ENCODE peak calls at places on chromosomes 2 and 18, in nine cellular contexts. T is lower leg skin; N is spleen; A is sciatic nerve; K is fibroblast of mammary gland; J is stimulated activated CD8-positive, alpha-beta memory T cell treated with anti-CD3 and anti-CD28 coated beads, Interleukin-4, amount 100 ng/mL, for 48 hours; O is AG08396; B is caudate nucleus; L is prostate gland. G is an unnamed sample.

GRCh38 chr2:150878347-150878746 is 383.3 kb downstream of the RBM43 start:
- DNase-seq in B (no peak), T (no peak), A (no peak), J (no peak), N (no peak), L (no peak), O (peak), K (peak), G (no peak)

GRCh38 chr18:59547691-59548182 is 149.5 kb downstream of the CCBE1 start:
- DNase-seq in J (no peak), B (no peak), K (peak), A (no peak), N (no peak), O (peak), T (no peak), L (peak), G (no peak)

GRCh38 chr18:79570266-79571201 is 109.1 kb upstream of the CTDP1 start:
- DNase-seq in T (peak), A (peak), B (no peak), K (peak), J (peak), O (peak), L (no peak), N (peak), G (peak)

GRCh38 chr2:168439536-168439935 is 16.5 kb upstream of the CERS6 start:
- DNase-seq in N (no peak), B (no peak), O (no peak), K (peak), J (no peak), A (no peak), T (no peak), L (no peak), G (no peak)

GRCh38 chr2:96129528-96130120 is 8.7 kb downstream of the ASTL start:
- DNase-seq in B (no peak), T (no peak), L (no peak), J (no peak), K (no peak), N (no peak), O (no peak), A (no peak), G (no peak)

GRCh38 chr2:179412116-179412515 is 147.5 kb upstream of the SESTD1 start:
- DNase-seq in L (no peak), B (no peak), J (no peak), T (no peak), K (peak), O (peak), A (no peak), N (no peak), G (no peak)

GRCh38 chr2:241692448-241692847 is 5.8 kb upstream of the DTYMK start:
- DNase-seq in N (no peak), O (peak), T (no peak), J (no peak), L (no peak), K (peak), A (no peak), B (no peak), G (no peak)

GRCh38 chr18:42574871-42575270 is 540.6 kb downstream of the RIT2 start:
- DNase-seq in L (no peak), J (no peak), A (no peak), T (no peak), K (no peak), O (no peak), B (no peak), N (no peak), G (no peak)

GRCh38 chr2:168928113-168928823 is 27.2 kb downstream of the G6PC2 start:
- DNase-seq in N (no peak), L (no peak), T (no peak), B (no peak), O (no peak), J (no peak), A (no peak), K (no peak), G (no peak)

GRCh38 chr18:74392323-74392722 is 64.8 kb downstream of the DIPK1C start:
- DNase-seq in T (peak), B (no peak), J (no peak), O (no peak), N (no peak), A (no peak), K (no peak), L (no peak), G (no peak)

GRCh38 chr2:230405824-230406223 is 10.2 kb upstream of the SP100 start:
- DNase-seq in A (no peak), T (no peak), K (no peak), L (no peak), B (no peak), N (no peak), J (no peak), O (no peak), G (no peak)

GRCh38 chr2:24435391-24436316 is 55.4 kb upstream of the NCOA1 start:
- DNase-seq in O (peak), A (peak), L (peak), N (no peak), K (peak), J (no peak), T (peak), B (no peak), G (peak)

GRCh38 chr2:75577280-75577679 is 16.5 kb upstream of the EVA1A start:
- DNase-seq in O (no peak), N (no peak), J (no peak), L (no peak), T (no peak), B (no peak), A (no peak), K (no peak), G (no peak)

GRCh38 chr2:8170954-8171353 is 510.9 kb upstream of the ID2 start:
- DNase-seq in B (no peak), L (no peak), K (no peak), J (no peak), N (no peak), T (no peak), O (no peak), A (no peak), G (no peak)

GRCh38 chr18:49756135-49756534 is 57.2 kb downstream of the ACAA2 start:
- DNase-seq in L (no peak), A (no peak), O (no peak), K (no peak), T (peak), B (no peak), J (no peak), N (no peak), G (no peak)

GRCh38 chr18:50819027-50819726 is 639 bp downstream of the MRO start:
- DNase-seq in N (peak), A (no peak), B (no peak), T (no peak), K (peak), J (no peak), L (peak), O (peak), G (peak)

GRCh38 chr2:153106802-153107477 is 371.6 kb downstream of the RPRM start:
- DNase-seq in J (no peak), A (no peak), T (no peak), O (no peak), L (no peak), B (no peak), K (no peak), N (no peak), G (no peak)

GRCh38 chr2:168592181-168592831 is 136.2 kb downstream of the CERS6 start:
- DNase-seq in B (no peak), A (no peak), T (no peak), O (no peak), K (no peak), L (no peak), N (no peak), J (no peak), G (no peak)

GRCh38 chr2:60735496-60736250 is 20.4 kb upstream of the PAPOLG start:
- DNase-seq in B (no peak), O (no peak), N (peak), K (no peak), A (no peak), J (peak), L (no peak), T (peak), G (no peak)

GRCh38 chr2:42886921-42887320 is 94.5 kb upstream of the HAAO start:
- DNase-seq in O (no peak), L (no peak), J (no peak), B (no peak), T (peak), N (no peak), K (peak), A (no peak), G (no peak)

G was measured in sigmoid colon.